ENCODE peak calls at places on chromosomes 5 and 9, in four cellular contexts. One of them, this sample, is unnamed.

GRCh38 chr9:129203556-129203909 is 25.5 kb upstream of the IER5L start:
- DNase-seq in PC-3: no peak
- DNase-seq in colonic mucosa: no peak
- DNase-seq in fibroblast of lung: no peak
- DNase-seq in this sample: no peak

GRCh38 chr5:127398508-127398907 is 107.9 kb downstream of the MEGF10 start:
- DNase-seq in PC-3: no peak
- DNase-seq in colonic mucosa: no peak
- DNase-seq in fibroblast of lung: no peak
- DNase-seq in this sample: no peak

GRCh38 chr5:134132372-134133212 is 18.1 kb downstream of the TCF7 start:
- DNase-seq in PC-3: no peak
- DNase-seq in colonic mucosa: no peak
- DNase-seq in fibroblast of lung: no peak
- DNase-seq in this sample: no peak

GRCh38 chr5:67073045-67073444 is 123.6 kb downstream of the CD180 start:
- DNase-seq in PC-3: no peak
- DNase-seq in colonic mucosa: no peak
- DNase-seq in fibroblast of lung: no peak
- DNase-seq in this sample: no peak

GRCh38 chr9:83601463-83601862 is 21.5 kb upstream of the IDNK start:
- DNase-seq in PC-3: no peak
- DNase-seq in colonic mucosa: no peak
- DNase-seq in fibroblast of lung: no peak
- DNase-seq in this sample: no peak

GRCh38 chr5:111394580-111394979 is 117.8 kb downstream of the STARD4 start:
- DNase-seq in PC-3: peak; percentile 30
- DNase-seq in colonic mucosa: no peak
- DNase-seq in fibroblast of lung: peak; percentile 82
- DNase-seq in this sample: no peak

GRCh38 chr9:87290241-87290700 is 207.4 kb upstream of the DAPK1 start:
- DNase-seq in PC-3: no peak
- DNase-seq in colonic mucosa: no peak
- DNase-seq in fibroblast of lung: no peak
- DNase-seq in this sample: no peak

GRCh38 chr9:114591206-114591853 is 3.8 kb downstream of the ATP6V1G1 start:
- DNase-seq in PC-3: no peak
- DNase-seq in colonic mucosa: no peak
- DNase-seq in fibroblast of lung: peak; percentile 39
- DNase-seq in this sample: no peak

GRCh38 chr5:131810510-131811249 is 13.9 kb upstream of the FNIP1 start:
- DNase-seq in PC-3: peak; percentile 27
- DNase-seq in colonic mucosa: no peak
- DNase-seq in fibroblast of lung: peak; percentile 34
- DNase-seq in this sample: no peak

DNA sequence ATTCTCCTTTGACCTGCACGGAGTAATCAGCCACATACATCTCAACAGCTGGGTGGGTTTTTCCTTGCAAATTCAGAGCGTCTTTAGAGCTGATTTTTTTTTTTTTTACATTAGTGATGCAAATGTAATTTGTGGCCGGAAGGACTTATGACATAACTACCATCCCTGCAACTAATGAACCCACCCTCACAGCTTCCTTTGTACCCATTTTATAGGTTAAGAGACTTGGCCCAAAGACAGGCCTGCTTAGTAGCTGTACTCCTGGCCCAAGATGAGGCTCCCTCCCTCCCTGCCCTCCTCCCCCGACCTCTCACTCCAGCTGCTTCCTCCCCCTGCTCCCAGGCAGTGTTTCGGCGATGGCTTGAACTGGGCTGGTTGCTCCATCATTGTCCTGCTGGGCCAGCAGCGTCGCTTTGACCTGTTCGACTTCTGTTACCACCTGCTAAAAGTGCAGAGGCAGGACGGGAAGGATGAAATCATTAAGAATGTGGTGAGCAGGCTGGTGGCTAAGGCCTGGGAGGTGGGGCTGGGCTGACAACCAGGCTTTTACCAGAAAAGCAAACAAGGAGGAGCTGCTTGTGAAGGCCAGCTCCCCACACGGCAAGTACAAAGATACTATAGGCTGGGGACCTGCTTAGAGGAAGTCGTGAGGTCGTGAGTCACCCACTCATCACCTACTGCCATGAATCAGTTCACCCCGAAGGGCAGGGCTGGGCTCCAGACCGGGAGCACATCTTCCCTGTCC is 69.7 kb upstream of the NIPAL4 start:
- DNase-seq in PC-3: peak; percentile 100
- DNase-seq in colonic mucosa: peak; percentile 33
- DNase-seq in fibroblast of lung: peak; percentile 61
- DNase-seq in this sample: peak; percentile 75
- TF ChIP-seq CTCF in PC-3: no peak
- TF ChIP-seq CTCF in colonic mucosa: no peak
- TF ChIP-seq CTCF in fibroblast of lung: no peak
- TF ChIP-seq CTCF in this sample: no peak

GRCh38 chr9:254516-254915 is 39.9 kb downstream of the DOCK8 start:
- DNase-seq in PC-3: peak; percentile 4
- DNase-seq in colonic mucosa: no peak
- DNase-seq in fibroblast of lung: no peak
- DNase-seq in this sample: no peak
- H3K4me1 ChIP-seq in PC-3: no peaks in the 10 kb centered on the region
- H3K4me1 ChIP-seq in colonic mucosa: no peaks in the 10 kb centered on the region
- H3K4me1 ChIP-seq in fibroblast of lung: no peaks in the 10 kb centered on the region
- H3K4me1 ChIP-seq in this sample: no peaks in the 10 kb centered on the region

GRCh38 chr9:134404376-134405358 is 78.4 kb downstream of the RXRA start:
- DNase-seq in PC-3: no peak
- DNase-seq in colonic mucosa: no peak
- DNase-seq in fibroblast of lung: no peak
- DNase-seq in this sample: no peak

GRCh38 chr9:134403292-134403681 is 77.0 kb downstream of the RXRA start:
- DNase-seq in PC-3: no peak
- DNase-seq in colonic mucosa: no peak
- DNase-seq in fibroblast of lung: no peak
- DNase-seq in this sample: no peak

GRCh38 chr9:134402182-134402581 is 75.9 kb downstream of the RXRA start:
- DNase-seq in PC-3: no peak
- DNase-seq in colonic mucosa: no peak
- DNase-seq in fibroblast of lung: no peak
- DNase-seq in this sample: no peak

GRCh38 chr9:134405527-134405926 is 79.3 kb downstream of the RXRA start:
- DNase-seq in PC-3: no peak
- DNase-seq in colonic mucosa: no peak
- DNase-seq in fibroblast of lung: no peak
- DNase-seq in this sample: no peak

GRCh38 chr9:134403682-134404301 is 77.5 kb downstream of the RXRA start:
- DNase-seq in PC-3: no peak
- DNase-seq in colonic mucosa: peak; percentile 63
- DNase-seq in fibroblast of lung: peak; percentile 90
- DNase-seq in this sample: no peak
- H3K27ac ChIP-seq in PC-3: no peak overlapping the region
- H3K27ac ChIP-seq in colonic mucosa: peak overlapping the region; percentile 7
- H3K27ac ChIP-seq in fibroblast of lung: peak overlapping the region; percentile 59
- H3K27ac ChIP-seq in this sample: peak overlapping the region; percentile 47

DNA sequence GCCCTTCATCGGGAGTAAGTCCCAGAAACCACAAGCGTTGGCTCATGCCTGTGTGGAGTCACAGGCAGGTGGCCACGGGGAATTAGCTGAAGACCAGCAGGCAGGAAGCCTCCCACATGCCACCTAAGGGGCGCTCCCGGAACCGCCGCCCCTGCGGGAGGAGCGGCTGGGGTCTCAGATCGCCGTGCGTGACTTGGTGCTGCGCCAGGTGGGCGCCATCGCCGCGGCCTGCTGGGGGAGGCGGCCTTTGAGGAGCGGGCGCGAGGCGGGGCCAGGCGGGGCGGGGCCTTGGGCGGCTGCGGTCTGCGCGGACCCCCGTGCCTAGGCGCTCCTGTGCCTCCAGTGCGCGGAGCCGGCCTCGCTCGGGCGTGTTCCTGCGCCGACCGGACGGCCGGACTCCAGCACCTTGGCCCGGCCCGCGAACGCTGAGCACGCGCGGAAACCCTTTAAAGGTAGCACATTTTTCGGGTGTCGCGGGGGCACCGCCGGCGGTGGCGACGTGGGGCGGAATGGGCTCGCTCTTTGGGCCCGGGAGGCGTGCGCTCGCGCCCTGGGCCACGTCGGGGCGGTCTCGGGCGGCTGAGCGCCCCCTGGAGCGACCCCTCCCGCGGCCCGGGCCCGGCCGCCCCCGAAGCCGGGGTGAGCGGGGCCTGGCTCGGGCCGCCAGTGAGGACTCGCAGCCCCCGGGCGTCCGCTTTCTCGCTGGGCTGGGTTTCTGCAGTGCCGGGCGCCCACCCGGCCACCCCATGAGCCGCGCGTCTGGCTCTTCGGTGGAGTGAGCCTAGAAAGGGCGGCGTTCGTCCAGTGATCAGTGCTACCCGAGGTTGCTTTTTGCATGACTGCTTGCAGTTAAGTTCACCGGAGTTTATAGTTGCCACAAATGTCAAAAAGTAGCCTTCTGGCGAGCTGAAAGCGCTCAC is 24.5 kb downstream of the LECT2 start:
- DNase-seq in PC-3: no peak
- DNase-seq in colonic mucosa: no peak
- DNase-seq in fibroblast of lung: no peak
- DNase-seq in this sample: no peak
- TF ChIP-seq CTCF in PC-3: no peak
- TF ChIP-seq CTCF in colonic mucosa: no peak
- TF ChIP-seq CTCF in fibroblast of lung: peak; percentile 5
- TF ChIP-seq CTCF in this sample: no peak

GRCh38 chr5:76299592-76299991 is 103.5 kb upstream of the IQGAP2 start:
- DNase-seq in PC-3: no peak
- DNase-seq in colonic mucosa: no peak
- DNase-seq in fibroblast of lung: no peak
- DNase-seq in this sample: no peak

GRCh38 chr5:76305264-76305663 is 97.8 kb upstream of the IQGAP2 start:
- DNase-seq in PC-3: no peak
- DNase-seq in colonic mucosa: no peak
- DNase-seq in fibroblast of lung: no peak
- DNase-seq in this sample: no peak

GRCh38 chr5:76298852-76299251 is 104.2 kb upstream of the IQGAP2 start:
- DNase-seq in PC-3: no peak
- DNase-seq in colonic mucosa: no peak
- DNase-seq in fibroblast of lung: no peak
- DNase-seq in this sample: no peak

DNA sequence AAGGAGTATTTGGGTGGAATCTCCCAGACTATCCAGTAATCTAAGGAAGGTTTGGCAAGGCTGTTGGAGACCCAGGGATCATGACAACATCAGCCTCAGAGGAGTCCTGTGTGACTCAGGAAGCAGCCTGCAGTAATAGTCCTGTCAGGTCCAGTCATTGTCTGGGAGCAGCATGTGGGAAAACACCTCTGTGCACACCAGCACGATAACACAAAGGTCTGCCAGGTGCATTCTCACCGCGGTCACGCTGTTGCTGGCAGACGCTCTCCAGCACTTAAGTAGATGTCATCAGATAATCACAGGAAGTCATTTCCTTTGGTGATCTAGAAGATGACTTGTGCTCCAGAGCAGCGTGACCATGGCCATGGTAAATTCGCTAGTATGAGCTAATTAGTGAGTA is 99.2 kb upstream of the IQGAP2 start:
- DNase-seq in PC-3: peak; percentile 18
- DNase-seq in colonic mucosa: peak; percentile 68
- DNase-seq in fibroblast of lung: no peak
- DNase-seq in this sample: no peak
- H3K4me1 ChIP-seq in PC-3: no peaks in the 10 kb centered on the region
- H3K4me1 ChIP-seq in colonic mucosa: no peaks in the 10 kb centered on the region
- H3K4me1 ChIP-seq in fibroblast of lung: no peaks in the 10 kb centered on the region
- H3K4me1 ChIP-seq in this sample: no peaks in the 10 kb centered on the region

DNA sequence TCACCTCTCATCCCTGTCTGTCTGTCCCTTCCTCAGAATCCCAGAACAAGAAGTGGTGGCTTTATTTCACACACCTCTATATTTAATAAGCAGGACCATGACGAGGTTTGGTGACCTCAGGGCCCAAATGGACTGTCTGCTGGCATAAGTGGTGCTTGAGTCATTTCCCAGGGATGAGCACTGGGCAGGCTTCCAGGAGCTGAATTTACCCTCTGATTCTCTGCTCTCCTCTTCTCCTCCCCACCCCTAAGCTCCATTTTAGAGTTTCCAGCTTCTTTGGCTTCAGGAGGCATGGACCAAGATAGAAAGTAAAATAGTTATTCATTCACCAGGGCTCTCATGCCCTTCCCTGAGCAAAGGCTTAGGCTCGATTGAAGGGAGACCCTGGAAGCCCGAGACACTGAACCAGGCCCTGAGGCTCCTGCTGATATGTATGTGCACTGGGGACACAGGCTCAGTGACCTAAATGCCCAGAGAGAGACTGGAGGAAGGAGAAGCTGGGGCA is 69.1 kb downstream of the PPARGC1B start:
- DNase-seq in PC-3: peak; percentile 94
- DNase-seq in colonic mucosa: peak; percentile 76
- DNase-seq in fibroblast of lung: peak; percentile 75
- DNase-seq in this sample: no peak
- H3K27ac ChIP-seq in PC-3: peak overlapping the region; percentile 35
- H3K27ac ChIP-seq in colonic mucosa: peak overlapping the region; percentile 45
- H3K27ac ChIP-seq in fibroblast of lung: no peak overlapping the region
- H3K27ac ChIP-seq in this sample: peak overlapping the region; percentile 26

GRCh38 chr9:125601986-125602385 is 105.0 kb downstream of the MAPKAP1 start:
- DNase-seq in PC-3: no peak
- DNase-seq in colonic mucosa: no peak
- DNase-seq in fibroblast of lung: no peak
- DNase-seq in this sample: no peak
- TF ChIP-seq CTCF in PC-3: peak; percentile 30
- TF ChIP-seq CTCF in colonic mucosa: no peak
- TF ChIP-seq CTCF in fibroblast of lung: peak; percentile 4
- TF ChIP-seq CTCF in this sample: no peak

GRCh38 chr5:78755822-78756429 is 107.4 kb upstream of the LHFPL2 start:
- DNase-seq in PC-3: peak; percentile 57
- DNase-seq in colonic mucosa: no peak
- DNase-seq in fibroblast of lung: peak; percentile 14
- DNase-seq in this sample: no peak
- H3K4me1 ChIP-seq in PC-3: peaks cover 24% of the 10 kb centered on the region
- H3K4me1 ChIP-seq in colonic mucosa: no peaks in the 10 kb centered on the region
- H3K4me1 ChIP-seq in fibroblast of lung: peaks cover 7% of the 10 kb centered on the region
- H3K4me1 ChIP-seq in this sample: no peaks in the 10 kb centered on the region

GRCh38 chr9:4497395-4497794 is 7.1 kb downstream of the SLC1A1 start:
- DNase-seq in PC-3: no peak
- DNase-seq in colonic mucosa: no peak
- DNase-seq in fibroblast of lung: no peak
- DNase-seq in this sample: no peak
- H3K27ac ChIP-seq in PC-3: no peak overlapping the region
- H3K27ac ChIP-seq in colonic mucosa: peak overlapping the region; percentile 29
- H3K27ac ChIP-seq in fibroblast of lung: no peak overlapping the region
- H3K27ac ChIP-seq in this sample: no peak overlapping the region

This sample was measured in prostate gland.